ENCODE peak calls at places on chromosomes 16 and 17, in ten cellular contexts. B, M, U, A, I, C, K, H, S and Y are unnamed samples. For H3K4me1 and H3K9me3, the result is how much of the 10 kb centered on the place peaks cover.

GRCh38 chr17:30278032-30278431 is 13.7 kb downstream of the BLMH start:
- DNase-seq in B (no peak), M (peak), U (no peak), A (peak), I (no peak), C (peak), K (peak), H (no peak), S (peak), Y (no peak)

GRCh38 chr16:28130099-28131088 is 66.9 kb upstream of the GSG1L start:
- DNase-seq in B (no peak), M (no peak), U (no peak), A (no peak), I (no peak), C (no peak), K (no peak), H (no peak), S (peak), Y (no peak)

GRCh38 chr16:22325598-22326368 is 28.6 kb downstream of the POLR3E start:
- DNase-seq in B (no peak), M (no peak), U (no peak), A (no peak), I (no peak), C (no peak), K (no peak), H (no peak), S (no peak), Y (no peak)

GRCh38 chr16:51441331-51441730 is 290.3 kb upstream of the SALL1 start:
- DNase-seq in B (no peak), M (no peak), U (no peak), A (no peak), I (no peak), C (no peak), K (no peak), H (no peak), S (no peak), Y (no peak)

GRCh38 chr16:10520869-10521578 is 59.4 kb downstream of the EMP2 start:
- DNase-seq in B (no peak), M (no peak), U (no peak), A (no peak), I (no peak), C (no peak), K (no peak), H (no peak), S (no peak), Y (no peak)

GRCh38 chr17:8631554-8631877 is 991 bp upstream of the MYH10 start:
- DNase-seq in B (peak), M (no peak), U (no peak), A (no peak), I (no peak), C (peak), K (no peak), H (no peak), S (no peak), Y (no peak)

GRCh38 chr17:41972571-41973411 is 6.2 kb downstream of the CNP start:
- DNase-seq in B (no peak), M (no peak), U (peak), A (peak), I (no peak), C (no peak), K (no peak), H (no peak), S (no peak), Y (no peak)

GRCh38 chr16:74141015-74141414 is 155.6 kb upstream of the PSMD7 start:
- DNase-seq in B (no peak), M (no peak), U (no peak), A (no peak), I (no peak), C (no peak), K (no peak), H (no peak), S (no peak), Y (no peak)

GRCh38 chr17:179721-180379 is 1.6 kb downstream of the DOC2B start:
- DNase-seq in B (no peak), M (no peak), U (no peak), A (no peak), I (no peak), C (no peak), K (no peak), H (no peak), S (no peak), Y (no peak)

GRCh38 chr17:7476474-7476873 is 3.0 kb downstream of the ZBTB4 start:
- DNase-seq in B (no peak), M (no peak), U (no peak), A (peak), I (no peak), C (no peak), K (peak), H (no peak), S (no peak), Y (no peak)

GRCh38 chr16:85381738-85382592 is 231.2 kb upstream of the GSE1 start:
- DNase-seq in B (no peak), M (no peak), U (no peak), A (no peak), I (no peak), C (no peak), K (peak), H (no peak), S (peak), Y (no peak)

GRCh38 chr16:8931864-8932263 is 31.8 kb downstream of the USP7 start:
- DNase-seq in B (no peak), M (peak), U (peak), A (peak), I (peak), C (peak), K (peak), H (no peak), S (peak), Y (peak)

GRCh38 chr17:45020354-45021138 is 30.9 kb downstream of the DCAKD start:
- DNase-seq in B (no peak), M (no peak), U (peak), A (no peak), I (peak), C (peak), K (peak), H (no peak), S (no peak), Y (no peak)

DNA sequence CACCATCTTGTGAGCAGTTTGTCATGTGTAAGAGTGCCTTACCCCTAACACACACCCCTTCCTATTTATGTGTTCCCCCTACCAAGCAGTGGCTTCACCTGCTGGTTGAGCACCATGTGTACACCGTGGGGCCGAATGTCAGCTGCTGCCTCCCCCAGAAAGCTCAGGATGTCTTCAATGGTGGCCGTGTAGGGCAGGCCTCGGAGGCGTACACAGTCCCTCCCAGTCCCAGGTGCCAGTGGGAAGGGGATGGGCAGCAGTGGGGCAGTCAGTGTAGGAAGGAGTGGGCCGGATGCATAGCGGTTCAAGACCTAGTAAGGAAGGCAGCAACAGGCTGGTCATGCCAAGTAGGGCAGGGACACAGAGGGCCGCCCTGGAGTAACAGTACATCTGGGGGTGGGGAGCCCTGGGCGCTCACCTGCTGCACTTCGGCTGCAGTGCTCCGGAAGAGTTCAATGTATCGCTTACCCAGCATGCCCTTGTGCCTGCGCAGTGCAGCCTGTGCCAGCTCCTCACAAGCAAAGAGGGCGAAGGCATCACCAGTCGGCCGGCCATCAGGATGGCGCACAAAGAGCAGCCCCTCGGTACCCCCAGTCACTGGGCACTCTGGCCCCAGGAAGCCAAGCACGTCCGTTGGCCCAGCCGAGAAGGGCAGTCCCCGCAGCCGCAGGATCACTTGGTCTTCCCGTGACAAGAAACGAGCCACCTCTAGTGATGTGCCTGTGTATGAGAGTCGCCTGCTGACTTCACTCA is 4.4 kb downstream of the ESRP2 start:
- DNase-seq in B (no peak), M (no peak), U (no peak), A (no peak), I (no peak), C (no peak), K (no peak), H (no peak), S (no peak), Y (no peak)
- H3K27ac ChIP-seq in B (no peak), M (no peak), U (no peak), A (no peak), I (no peak), C (no peak), K (no peak), H (no peak), S (no peak), Y (no peak)

GRCh38 chr16:15947983-15948509 is 1.4 kb upstream of the ABCC1 start:
- DNase-seq in B (no peak), M (no peak), U (no peak), A (no peak), I (no peak), C (no peak), K (no peak), H (no peak), S (no peak), Y (no peak)
- H3K4me1 ChIP-seq in B (under half), M (under half), U (under half), A (under half), I (under half), C (under half), K (under half), H (under half), S (under half), Y (under half)

GRCh38 chr17:56933151-56933745 is 19.4 kb upstream of the TRIM25 start:
- DNase-seq in B (no peak), M (no peak), U (no peak), A (no peak), I (no peak), C (no peak), K (no peak), H (no peak), S (no peak), Y (no peak)

GRCh38 chr17:56936697-56937322 is 23.0 kb upstream of the TRIM25 start:
- DNase-seq in B (no peak), M (no peak), U (no peak), A (no peak), I (no peak), C (no peak), K (peak), H (no peak), S (no peak), Y (no peak)

GRCh38 chr17:56934280-56934679 is 20.4 kb upstream of the TRIM25 start:
- DNase-seq in B (no peak), M (no peak), U (no peak), A (no peak), I (no peak), C (no peak), K (no peak), H (no peak), S (no peak), Y (no peak)

GRCh38 chr17:56935461-56935860 is 21.6 kb upstream of the TRIM25 start:
- DNase-seq in B (no peak), M (no peak), U (no peak), A (no peak), I (no peak), C (no peak), K (no peak), H (no peak), S (no peak), Y (no peak)

DNA sequence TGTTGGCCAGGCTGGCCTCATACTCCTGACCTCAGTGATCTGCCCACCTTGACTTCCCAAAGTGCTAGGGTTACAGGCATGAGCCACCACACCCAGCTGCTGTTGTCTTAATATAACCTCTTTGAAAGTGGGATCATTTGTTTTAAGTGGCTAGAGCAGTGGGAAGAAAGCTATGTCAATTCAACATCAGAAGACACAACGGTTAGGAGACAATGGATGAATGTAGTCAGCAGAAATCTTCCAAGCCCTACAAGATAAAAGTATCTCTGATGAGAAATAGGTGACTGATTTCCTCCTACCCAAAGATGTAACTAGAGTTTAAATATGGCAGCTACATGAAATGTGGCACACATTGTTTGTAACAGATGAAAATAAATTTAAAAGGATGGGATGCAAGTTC is 20.0 kb upstream of the TRIM25 start:
- DNase-seq in B (no peak), M (no peak), U (no peak), A (no peak), I (no peak), C (no peak), K (no peak), H (no peak), S (no peak), Y (no peak)
- H3K9me3 ChIP-seq in B (under half), M (under half), U (under half), A (under half), I (under half), C (under half), K (under half), H (under half), S (under half), Y (under half)

GRCh38 chr17:79469646-79470045 is 141.2 kb downstream of the RBFOX3 start:
- DNase-seq in B (no peak), M (no peak), U (no peak), A (no peak), I (no peak), C (no peak), K (no peak), H (no peak), S (no peak), Y (no peak)

GRCh38 chr17:79464310-79465010 is 146.4 kb downstream of the RBFOX3 start:
- DNase-seq in B (no peak), M (no peak), U (no peak), A (no peak), I (no peak), C (no peak), K (no peak), H (no peak), S (no peak), Y (no peak)

GRCh38 chr17:79468183-79468944 is 142.5 kb downstream of the RBFOX3 start:
- DNase-seq in B (no peak), M (no peak), U (no peak), A (no peak), I (no peak), C (no peak), K (no peak), H (no peak), S (no peak), Y (no peak)

GRCh38 chr17:79465011-79466006 is 145.5 kb downstream of the RBFOX3 start:
- DNase-seq in B (no peak), M (no peak), U (no peak), A (no peak), I (no peak), C (peak), K (no peak), H (no peak), S (no peak), Y (no peak)

GRCh38 chr17:79466562-79467350 is 144.1 kb downstream of the RBFOX3 start:
- DNase-seq in B (no peak), M (no peak), U (no peak), A (no peak), I (no peak), C (no peak), K (no peak), H (no peak), S (no peak), Y (no peak)
- H3K27ac ChIP-seq in B (no peak), M (no peak), U (no peak), A (no peak), I (no peak), C (no peak), K (no peak), H (no peak), S (no peak), Y (no peak)

GRCh38 chr17:78717431-78717980 is 64.6 kb downstream of the CYTH1 start:
- DNase-seq in B (no peak), M (no peak), U (no peak), A (peak), I (peak), C (peak), K (peak), H (no peak), S (no peak), Y (no peak)
- H3K4me1 ChIP-seq in B (under half), M (half or more), U (half or more), A (under half), I (half or more), C (under half), K (under half), H (half or more), S (under half), Y (half or more)

DNA sequence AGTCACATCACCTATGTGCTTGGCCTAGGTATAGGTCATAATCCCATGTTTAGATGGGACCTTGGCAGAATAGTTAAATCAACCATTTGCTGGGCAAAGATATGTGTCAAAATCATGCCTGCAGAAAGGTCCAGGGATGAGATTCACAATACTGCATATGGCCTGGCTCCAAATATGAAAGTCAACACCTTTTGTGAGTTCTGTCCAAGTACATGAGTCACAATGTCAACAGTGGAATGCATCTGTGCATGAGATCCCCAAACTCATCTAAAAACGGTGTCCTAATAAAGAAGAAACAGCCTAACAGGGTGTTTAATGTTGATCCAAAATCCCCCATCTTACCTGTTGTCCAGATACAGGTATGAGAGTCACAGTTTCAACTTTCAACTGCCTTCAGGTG is 1847.5 kb downstream of the TP53TG3F start:
- DNase-seq in B (no peak), M (no peak), U (no peak), A (peak), I (no peak), C (no peak), K (no peak), H (no peak), S (no peak), Y (no peak)
- H3K9me3 ChIP-seq in B (under half), M (under half), U (under half), A (under half), I (under half), C (under half), K (under half), H (under half), S (under half), Y (under half)

GRCh38 chr16:4384497-4384896 is 12.8 kb downstream of the VASN start:
- DNase-seq in B (no peak), M (no peak), U (no peak), A (no peak), I (no peak), C (no peak), K (no peak), H (no peak), S (no peak), Y (no peak)
- H3K27ac ChIP-seq in B (no peak), M (no peak), U (no peak), A (no peak), I (no peak), C (no peak), K (no peak), H (no peak), S (peak), Y (no peak)

GRCh38 chr17:15454328-15454727 is 13.1 kb downstream of the CDRT4 start:
- DNase-seq in B (no peak), M (no peak), U (no peak), A (no peak), I (no peak), C (no peak), K (no peak), H (no peak), S (no peak), Y (no peak)

GRCh38 chr17:15453782-15454181 is 13.6 kb downstream of the CDRT4 start:
- DNase-seq in B (no peak), M (no peak), U (no peak), A (no peak), I (no peak), C (no peak), K (no peak), H (no peak), S (no peak), Y (no peak)

GRCh38 chr17:15456972-15457722 is 10.3 kb downstream of the CDRT4 start:
- DNase-seq in B (no peak), M (no peak), U (peak), A (peak), I (peak), C (no peak), K (peak), H (no peak), S (no peak), Y (no peak)

GRCh38 chr17:15457723-15458094 is 9.7 kb downstream of the CDRT4 start:
- DNase-seq in B (no peak), M (no peak), U (peak), A (no peak), I (no peak), C (no peak), K (peak), H (no peak), S (no peak), Y (no peak)

DNA sequence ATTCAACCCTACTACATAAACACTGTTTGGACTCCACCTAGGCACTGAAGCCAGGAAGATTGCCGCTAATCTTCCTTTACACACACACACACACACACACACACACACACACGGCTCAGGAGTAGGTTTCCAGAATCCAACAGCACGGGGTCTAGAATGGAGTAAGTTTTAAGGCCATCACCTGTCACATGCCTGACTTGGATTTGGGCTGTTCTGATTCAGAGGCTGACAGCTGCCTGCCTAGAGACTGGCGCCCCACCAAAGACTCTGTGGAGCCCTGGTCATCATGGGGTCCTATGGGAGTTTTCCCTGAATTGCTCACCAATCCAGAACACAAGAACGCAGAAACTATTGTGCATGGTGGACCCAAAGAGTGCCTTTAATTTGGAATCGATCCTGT is 10.9 kb downstream of the CDRT4 start:
- DNase-seq in B (no peak), M (no peak), U (peak), A (no peak), I (no peak), C (no peak), K (no peak), H (no peak), S (no peak), Y (no peak)
- H3K4me1 ChIP-seq in B (under half), M (under half), U (under half), A (under half), I (under half), C (under half), K (under half), H (under half), S (under half), Y (under half)